ENCODE peak calls at places on chromosomes 12 and 14, in ten cellular contexts. F, E, C, N, U, O, A, T, J and S are unnamed samples.

GRCh38 chr12:3279415-3279780 is 202.2 kb downstream of the TSPAN9 start:
- DNase-seq in C (no peak), O (no peak), E (no peak), F (no peak), U (no peak), A (no peak), T (no peak), N (no peak), J (no peak), S (no peak)

GRCh38 chr14:72665259-72665658 is 228.6 kb downstream of the DPF3 start:
- DNase-seq in T (peak; percentile 100), A (no peak), U (no peak), F (no peak), O (peak; percentile 96), E (no peak), J (no peak), C (no peak), N (peak; percentile 90), S (no peak)

GRCh38 chr12:123057505-123058265 is 77.2 kb downstream of the ARL6IP4 start:
- DNase-seq in E (no peak), N (no peak), J (peak; percentile 39), U (no peak), O (no peak), A (peak; percentile 54), F (peak; percentile 40), T (peak; percentile 37), C (no peak), S (no peak)

GRCh38 chr14:28294834-28295440 is 471.6 kb upstream of the FOXG1 start:
- DNase-seq in J (peak; percentile 6), U (no peak), T (peak; percentile 63), A (no peak), N (no peak), C (no peak), O (no peak), F (no peak), E (no peak), S (no peak)

GRCh38 chr14:100616854-100617714 is 29.9 kb upstream of the BEGAIN start:
- DNase-seq in U (no peak), C (peak; percentile 50), F (peak; percentile 29), A (no peak), T (no peak), N (no peak), J (no peak), O (no peak), E (no peak), S (no peak)

GRCh38 chr12:5154091-5154490 is 110.4 kb downstream of the KCNA5 start:
- DNase-seq in J (no peak), F (no peak), C (no peak), T (no peak), O (no peak), E (no peak), A (no peak), U (no peak), N (no peak), S (no peak)

GRCh38 chr14:102571043-102571442 is 21.4 kb upstream of the RCOR1 start:
- DNase-seq in N (no peak), J (no peak), C (no peak), O (no peak), U (no peak), A (no peak), E (no peak), T (no peak), F (no peak), S (no peak)

GRCh38 chr12:114812858-114813761 is 129.1 kb upstream of the TBX3 start:
- DNase-seq in U (no peak), J (no peak), C (no peak), F (no peak), E (no peak), O (no peak), T (peak; percentile 46), A (peak; percentile 4), N (peak; percentile 19), S (no peak)

GRCh38 chr14:23430733-23431105 is 4.7 kb downstream of the MYH7 start:
- DNase-seq in U (no peak), F (peak; percentile 49), A (peak; percentile 63), J (no peak), C (no peak), T (peak; percentile 11), O (peak; percentile 6), E (no peak), N (no peak), S (no peak)

GRCh38 chr14:50784683-50785505 is 46.1 kb downstream of the NIN start:
- DNase-seq in O (no peak), F (no peak), U (peak; percentile 36), E (peak; percentile 15), A (no peak), C (no peak), J (no peak), T (no peak), N (no peak), S (no peak)